ENCODE peak calls at places on chromosome 2, in nine cellular contexts. One of them, this sample, is unnamed.

GRCh38 chr2:8743261-8743660 is 61.4 kb downstream of the ID2 start:
- DNase-seq in cardiac septum: no peak
- DNase-seq in ureter: no peak
- DNase-seq in T-cell: no peak
- DNase-seq in Calu3: no peak
- DNase-seq in T-helper 9 cell: no peak
- DNase-seq in breast epithelium: no peak
- DNase-seq in NCI-H1092: no peak
- DNase-seq in colonic mucosa: no peak
- DNase-seq in this sample: no peak

GRCh38 chr2:84958135-84959044 is 12.6 kb upstream of the KCMF1 start:
- DNase-seq in colonic mucosa: peak
- DNase-seq in cardiac septum: no peak
- DNase-seq in T-cell: no peak
- DNase-seq in Calu3: peak
- DNase-seq in ureter: no peak
- DNase-seq in T-helper 9 cell: no peak
- DNase-seq in NCI-H1092: no peak
- DNase-seq in breast epithelium: no peak
- DNase-seq in this sample: no peak

GRCh38 chr2:199431748-199432213 is 26.0 kb downstream of the SATB2 start:
- DNase-seq in T-helper 9 cell: no peak
- DNase-seq in Calu3: no peak
- DNase-seq in NCI-H1092: no peak
- DNase-seq in breast epithelium: no peak
- DNase-seq in cardiac septum: no peak
- DNase-seq in T-cell: no peak
- DNase-seq in ureter: no peak
- DNase-seq in colonic mucosa: no peak
- DNase-seq in this sample: no peak

GRCh38 chr2:36620321-36620720 is 22.4 kb upstream of the FEZ2 start:
- DNase-seq in breast epithelium: no peak
- DNase-seq in ureter: no peak
- DNase-seq in T-helper 9 cell: no peak
- DNase-seq in colonic mucosa: no peak
- DNase-seq in T-cell: no peak
- DNase-seq in Calu3: no peak
- DNase-seq in NCI-H1092: no peak
- DNase-seq in cardiac septum: no peak
- DNase-seq in this sample: no peak

GRCh38 chr2:96939415-96939814 is 47.0 kb downstream of the FAM178B start:
- DNase-seq in cardiac septum: no peak
- DNase-seq in Calu3: no peak
- DNase-seq in breast epithelium: no peak
- DNase-seq in colonic mucosa: no peak
- DNase-seq in T-cell: no peak
- DNase-seq in NCI-H1092: no peak
- DNase-seq in ureter: no peak
- DNase-seq in T-helper 9 cell: no peak
- DNase-seq in this sample: no peak

GRCh38 chr2:96763511-96764252 is 3.0 kb downstream of the CNNM4 start:
- DNase-seq in ureter: no peak
- DNase-seq in T-cell: peak
- DNase-seq in cardiac septum: no peak
- DNase-seq in NCI-H1092: no peak
- DNase-seq in T-helper 9 cell: no peak
- DNase-seq in breast epithelium: no peak
- DNase-seq in colonic mucosa: peak
- DNase-seq in Calu3: peak
- DNase-seq in this sample: peak

GRCh38 chr2:8576525-8577157 is 105.2 kb upstream of the ID2 start:
- DNase-seq in colonic mucosa: no peak
- DNase-seq in cardiac septum: peak
- DNase-seq in T-cell: peak
- DNase-seq in Calu3: no peak
- DNase-seq in NCI-H1092: no peak
- DNase-seq in T-helper 9 cell: no peak
- DNase-seq in ureter: peak
- DNase-seq in breast epithelium: no peak
- DNase-seq in this sample: peak

GRCh38 chr2:141015339-141016047 is 1115.3 kb downstream of the LRP1B start:
- DNase-seq in Calu3: no peak
- DNase-seq in cardiac septum: peak
- DNase-seq in ureter: no peak
- DNase-seq in NCI-H1092: no peak
- DNase-seq in colonic mucosa: no peak
- DNase-seq in T-cell: no peak
- DNase-seq in breast epithelium: no peak
- DNase-seq in T-helper 9 cell: no peak
- DNase-seq in this sample: no peak

GRCh38 chr2:60319031-60319547 is 234.4 kb downstream of the BCL11A start:
- DNase-seq in Calu3: no peak
- DNase-seq in cardiac septum: no peak
- DNase-seq in T-helper 9 cell: no peak
- DNase-seq in ureter: no peak
- DNase-seq in NCI-H1092: no peak
- DNase-seq in breast epithelium: no peak
- DNase-seq in T-cell: no peak
- DNase-seq in colonic mucosa: no peak
- DNase-seq in this sample: no peak

GRCh38 chr2:174208026-174208425 is 40.3 kb downstream of the OLA1 start:
- DNase-seq in Calu3: no peak
- DNase-seq in NCI-H1092: no peak
- DNase-seq in ureter: no peak
- DNase-seq in colonic mucosa: no peak
- DNase-seq in cardiac septum: no peak
- DNase-seq in breast epithelium: no peak
- DNase-seq in T-helper 9 cell: no peak
- DNase-seq in T-cell: no peak
- DNase-seq in this sample: no peak

GRCh38 chr2:150107816-150108215 is 379.7 kb downstream of the RND3 start:
- DNase-seq in T-helper 9 cell: no peak
- DNase-seq in T-cell: no peak
- DNase-seq in cardiac septum: no peak
- DNase-seq in colonic mucosa: no peak
- DNase-seq in NCI-H1092: no peak
- DNase-seq in breast epithelium: no peak
- DNase-seq in Calu3: no peak
- DNase-seq in ureter: no peak
- DNase-seq in this sample: no peak

GRCh38 chr2:230312638-230313037 is 14.4 kb upstream of the SP140L start:
- DNase-seq in T-cell: no peak
- DNase-seq in NCI-H1092: no peak
- DNase-seq in Calu3: no peak
- DNase-seq in breast epithelium: no peak
- DNase-seq in colonic mucosa: no peak
- DNase-seq in cardiac septum: no peak
- DNase-seq in T-helper 9 cell: no peak
- DNase-seq in ureter: no peak
- DNase-seq in this sample: no peak

GRCh38 chr2:11286749-11287148 is 57.7 kb downstream of the ROCK2 start:
- DNase-seq in T-helper 9 cell: no peak
- DNase-seq in colonic mucosa: no peak
- DNase-seq in cardiac septum: no peak
- DNase-seq in breast epithelium: no peak
- DNase-seq in T-cell: no peak
- DNase-seq in Calu3: no peak
- DNase-seq in ureter: no peak
- DNase-seq in NCI-H1092: no peak
- DNase-seq in this sample: no peak

GRCh38 chr2:227454323-227454860 is 17.6 kb upstream of the AGFG1 start:
- DNase-seq in NCI-H1092: no peak
- DNase-seq in T-helper 9 cell: no peak
- DNase-seq in colonic mucosa: no peak
- DNase-seq in ureter: no peak
- DNase-seq in breast epithelium: no peak
- DNase-seq in cardiac septum: no peak
- DNase-seq in T-cell: no peak
- DNase-seq in Calu3: no peak
- DNase-seq in this sample: no peak

GRCh38 chr2:120804446-120804845 is 68.8 kb downstream of the GLI2 start:
- DNase-seq in T-helper 9 cell: no peak
- DNase-seq in NCI-H1092: no peak
- DNase-seq in T-cell: no peak
- DNase-seq in ureter: no peak
- DNase-seq in breast epithelium: no peak
- DNase-seq in colonic mucosa: no peak
- DNase-seq in Calu3: no peak
- DNase-seq in cardiac septum: no peak
- DNase-seq in this sample: no peak

This sample was measured in GM13977.